ENCODE peak calls at places on chromosomes 1 and 21, in seven cellular contexts. W is CD8-positive, alpha-beta memory T cell; E is tibial artery; N is astrocyte of the cerebellum; V is cardiac muscle cell; L is adipocyte; J is mammary epithelial cell. Y is an unnamed sample.

GRCh38 chr1:55793856-55794255 is 578.7 kb upstream of the USP24 start:
- DNase-seq in V (no peak), N (no peak), E (no peak), J (no peak), L (no peak), W (no peak), Y (no peak)

GRCh38 chr1:79519084-79519760 is 512.7 kb upstream of the ADGRL4 start:
- DNase-seq in N (no peak), V (no peak), W (no peak), L (no peak), E (no peak), J (no peak), Y (no peak)

GRCh38 chr1:117735045-117735992 is 129.5 kb downstream of the TENT5C start:
- DNase-seq in N (peak; percentile 33), V (peak; percentile 59), J (peak; percentile 28), E (no peak), L (peak; percentile 85), W (no peak), Y (no peak)

GRCh38 chr21:25639167-25639921 is at the start of gene JAM2:
- DNase-seq in L (peak; percentile 82), N (no peak), V (peak; percentile 57), J (no peak), W (peak; percentile 23), E (peak; percentile 34), Y (no peak)

GRCh38 chr1:245742891-245743290 is 588.1 kb downstream of the KIF26B start:
- DNase-seq in L (no peak), V (no peak), E (no peak), N (peak; percentile 82), J (no peak), W (no peak), Y (no peak)

GRCh38 chr1:231799363-231799986 is 172.9 kb downstream of the DISC1 start:
- DNase-seq in E (no peak), N (no peak), V (no peak), W (no peak), L (no peak), J (no peak), Y (peak; percentile 37)

GRCh38 chr1:177286396-177286795 is 115.6 kb downstream of the BRINP2 start:
- DNase-seq in L (no peak), N (peak; percentile 82), V (no peak), W (no peak), E (no peak), J (no peak), Y (peak; percentile 8)

GRCh38 chr1:39926343-39926769 is 24.6 kb upstream of the MYCL start:
- DNase-seq in J (no peak), E (no peak), V (no peak), L (no peak), W (no peak), N (no peak), Y (no peak)

GRCh38 chr1:234505774-234506114 is 26.8 kb upstream of the TARBP1 start:
- DNase-seq in J (peak; percentile 91), L (peak; percentile 83), W (no peak), E (no peak), N (no peak), V (no peak), Y (no peak)

GRCh38 chr1:212595787-212596714 is 12.5 kb upstream of the ATF3 start:
- DNase-seq in E (no peak), V (no peak), L (peak; percentile 90), N (peak; percentile 93), J (peak; percentile 98), W (no peak), Y (peak; percentile 93)

GRCh38 chr21:29164330-29164942 is 34.0 kb downstream of the MAP3K7CL start:
- DNase-seq in W (no peak), V (peak; percentile 52), J (peak; percentile 68), E (no peak), N (peak; percentile 83), L (peak; percentile 90), Y (no peak)

GRCh38 chr1:62092126-62092525 is 102.5 kb upstream of the L1TD1 start:
- DNase-seq in W (no peak), V (no peak), E (no peak), L (no peak), J (no peak), N (no peak), Y (no peak)

DNA sequence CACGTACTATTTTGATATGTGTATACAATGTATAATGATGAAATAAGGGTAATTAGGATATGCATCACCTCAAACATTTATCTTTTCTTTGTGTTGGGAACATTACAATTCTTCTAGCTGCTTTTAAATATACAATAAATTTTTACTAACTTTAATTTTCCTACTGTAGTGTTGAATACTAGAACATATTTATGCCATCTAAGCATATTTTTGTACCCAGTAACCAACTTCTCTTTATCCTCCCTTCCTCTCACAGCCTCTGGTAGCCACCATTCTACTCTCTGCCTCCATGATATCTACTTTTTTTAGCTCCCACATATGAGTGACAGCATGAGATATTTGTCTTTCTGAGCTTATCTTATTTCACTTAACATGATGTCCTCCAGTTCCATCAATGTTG is 468.0 kb downstream of the COL11A1 start:
- DNase-seq in E (no peak), W (no peak), V (no peak), J (no peak), N (no peak), L (no peak), Y (no peak)
- H3K4me3 ChIP-seq in E (no peak overlapping the region), W (no peak overlapping the region), V (no peak overlapping the region), J (no peak overlapping the region), N (no peak overlapping the region), L (no peak overlapping the region), Y (no peak overlapping the region)

GRCh38 chr1:244388961-244389360 is 62.7 kb downstream of the ADSS2 start:
- DNase-seq in N (no peak), E (no peak), J (no peak), V (no peak), W (no peak), L (peak; percentile 28), Y (peak; percentile 8)
- H3K4me3 ChIP-seq in N (no peak overlapping the region), E (peak overlapping the region; percentile 2), J (no peak overlapping the region), V (no peak overlapping the region), W (no peak overlapping the region), L (peak overlapping the region; percentile 20), Y (no peak overlapping the region)

DNA sequence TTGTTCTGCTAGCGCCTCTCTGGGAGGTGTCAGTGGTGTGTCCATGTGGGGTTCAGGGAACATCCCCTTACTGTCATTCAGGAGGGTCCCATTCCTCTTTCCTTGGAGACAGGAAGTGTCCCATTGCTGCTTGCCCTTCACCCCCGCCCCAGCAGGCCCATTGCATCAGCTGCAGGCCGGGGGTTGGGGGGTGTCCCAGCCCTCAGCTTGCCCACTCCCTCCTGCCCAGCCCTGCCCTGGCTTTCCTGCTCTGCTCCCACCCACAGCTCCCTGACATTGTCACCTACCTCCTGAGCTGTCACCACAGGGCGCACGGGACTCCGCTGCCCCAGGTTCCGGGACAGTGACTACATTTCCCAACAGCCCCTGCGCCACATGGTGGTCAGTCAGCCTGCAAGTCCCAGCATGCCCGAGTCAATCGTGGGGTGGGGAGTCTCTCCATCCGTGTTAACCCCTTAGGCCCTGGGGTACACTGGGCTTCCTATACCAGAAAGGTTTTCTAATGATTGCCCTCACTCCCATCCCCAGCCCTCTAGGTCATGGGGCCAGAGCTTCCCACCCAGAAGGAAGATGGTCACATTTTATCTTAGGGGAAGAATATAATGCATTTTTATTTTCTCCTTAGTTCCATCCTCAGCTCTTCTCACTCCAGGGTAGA is at the start of gene INPP5B:
- DNase-seq in N (peak; percentile 66), L (peak; percentile 95), J (no peak), W (peak; percentile 12), V (peak; percentile 93), E (peak; percentile 93), Y (peak; percentile 65)
- H3K4me3 ChIP-seq in N (peak within 1 kb of the TSS; percentile 70), L (peak within 1 kb of the TSS; percentile 87), J (no peak within 1 kb of the TSS), W (peak within 1 kb of the TSS; percentile 69), V (peak within 1 kb of the TSS; percentile 67), E (peak within 1 kb of the TSS; percentile 82), Y (peak within 1 kb of the TSS; percentile 96)

GRCh38 chr1:149844096-149844495 is 55.3 kb upstream of the BOLA1 start:
- DNase-seq in V (no peak), L (peak; percentile 70), J (peak; percentile 66), E (no peak), W (no peak), N (no peak), Y (no peak)
- H3K4me3 ChIP-seq in V (peak overlapping the region; percentile 41), L (peak overlapping the region; percentile 86), J (peak overlapping the region; percentile 89), E (peak overlapping the region; percentile 63), W (peak overlapping the region; percentile 85), N (peak overlapping the region; percentile 58), Y (peak overlapping the region; percentile 69)

GRCh38 chr1:226763741-226764264 is 24.7 kb upstream of the ITPKB start:
- DNase-seq in L (peak; percentile 60), N (peak; percentile 66), W (no peak), J (peak; percentile 89), V (no peak), E (no peak), Y (peak; percentile 60)
- H3K4me3 ChIP-seq in L (no peak overlapping the region), N (no peak overlapping the region), W (no peak overlapping the region), J (no peak overlapping the region), V (no peak overlapping the region), E (no peak overlapping the region), Y (no peak overlapping the region)